ENCODE peak calls at places on chromosomes 13 and 19, in five cellular contexts. U is H1, S is IMR-90, C is neuronal stem cell, X is H9. R is an unnamed sample.

GRCh38 chr13:32246468-32246867 is 68.7 kb downstream of the ZAR1L start:
- DNase-seq in U (peak; percentile 80), S (peak; percentile 76), C (peak; percentile 60), X (peak; percentile 84), R (peak; percentile 78)

GRCh38 chr19:56725829-56726424 is 54.4 kb upstream of the ZNF835 start:
- DNase-seq in U (no peak), S (no peak), C (no peak), X (no peak), R (no peak)

GRCh38 chr19:1250374-1251232 is 2.2 kb downstream of the MIDN start:
- DNase-seq in U (no peak), S (peak; percentile 60), C (peak; percentile 93), X (no peak), R (peak; percentile 76)

GRCh38 chr19:1796395-1797142 is 15.5 kb downstream of the ATP8B3 start:
- DNase-seq in U (no peak), S (no peak), C (no peak), X (no peak), R (no peak)

GRCh38 chr19:3670258-3670795 is 29.9 kb downstream of the PIP5K1C start:
- DNase-seq in U (no peak), S (peak; percentile 84), C (no peak), X (no peak), R (peak; percentile 91)

GRCh38 chr19:54478677-54479266 is 5.7 kb upstream of the CDC42EP5 start:
- DNase-seq in U (peak; percentile 66), S (peak; percentile 49), C (peak; percentile 83), X (peak; percentile 80), R (peak; percentile 73)

GRCh38 chr13:33927315-33927714 is 109.4 kb downstream of the RFC3 start:
- DNase-seq in U (no peak), S (peak; percentile 64), C (no peak), X (no peak), R (peak; percentile 78)

GRCh38 chr19:53102186-53102585 is 1.0 kb downstream of the ZNF160 start:
- DNase-seq in U (no peak), S (no peak), C (peak; percentile 5), X (no peak), R (no peak)

GRCh38 chr19:45778010-45778671 is 4.1 kb downstream of the DMPK start:
- DNase-seq in U (no peak), S (no peak), C (no peak), X (no peak), R (no peak)

GRCh38 chr19:30783936-30784335 is 411.8 kb downstream of the ZNF536 start:
- DNase-seq in U (no peak), S (no peak), C (no peak), X (no peak), R (no peak)

GRCh38 chr13:99981115-99982020 is at the start of gene ZIC2:
- DNase-seq in U (peak; percentile 83), S (no peak), C (peak; percentile 93), X (peak; percentile 85), R (no peak)

GRCh38 chr19:3012522-3013260 is 16.4 kb downstream of the TLE2 start:
- DNase-seq in U (peak; percentile 69), S (no peak), C (no peak), X (no peak), R (no peak)

GRCh38 chr19:896434-896833 is 3.1 kb downstream of the RNU6-9 start:
- DNase-seq in U (no peak), S (no peak), C (no peak), X (no peak), R (no peak)

GRCh38 chr13:43816401-43816889 is 29.7 kb upstream of the ENOX1 start:
- DNase-seq in U (no peak), S (no peak), C (no peak), X (no peak), R (peak; percentile 16)

GRCh38 chr13:44004881-44005280 is 125.2 kb downstream of the LACC1 start:
- DNase-seq in U (no peak), S (peak; percentile 80), C (no peak), X (no peak), R (peak; percentile 85)

GRCh38 chr13:95603887-95604533 is 40.5 kb downstream of the DZIP1 start:
- DNase-seq in U (no peak), S (no peak), C (no peak), X (no peak), R (no peak)

GRCh38 chr19:55552620-55553019 is 7.3 kb upstream of the SBK3 start:
- DNase-seq in U (no peak), S (peak; percentile 89), C (no peak), X (no peak), R (peak; percentile 72)

GRCh38 chr13:76527041-76527440 is 359.2 kb downstream of the KCTD12 start:
- DNase-seq in U (no peak), S (peak; percentile 0), C (no peak), X (no peak), R (no peak)

GRCh38 chr13:76523740-76524382 is 362.3 kb downstream of the KCTD12 start:
- DNase-seq in U (no peak), S (no peak), C (no peak), X (no peak), R (no peak)

GRCh38 chr13:76519685-76520084 is 366.5 kb downstream of the KCTD12 start:
- DNase-seq in U (no peak), S (no peak), C (no peak), X (no peak), R (no peak)

DNA sequence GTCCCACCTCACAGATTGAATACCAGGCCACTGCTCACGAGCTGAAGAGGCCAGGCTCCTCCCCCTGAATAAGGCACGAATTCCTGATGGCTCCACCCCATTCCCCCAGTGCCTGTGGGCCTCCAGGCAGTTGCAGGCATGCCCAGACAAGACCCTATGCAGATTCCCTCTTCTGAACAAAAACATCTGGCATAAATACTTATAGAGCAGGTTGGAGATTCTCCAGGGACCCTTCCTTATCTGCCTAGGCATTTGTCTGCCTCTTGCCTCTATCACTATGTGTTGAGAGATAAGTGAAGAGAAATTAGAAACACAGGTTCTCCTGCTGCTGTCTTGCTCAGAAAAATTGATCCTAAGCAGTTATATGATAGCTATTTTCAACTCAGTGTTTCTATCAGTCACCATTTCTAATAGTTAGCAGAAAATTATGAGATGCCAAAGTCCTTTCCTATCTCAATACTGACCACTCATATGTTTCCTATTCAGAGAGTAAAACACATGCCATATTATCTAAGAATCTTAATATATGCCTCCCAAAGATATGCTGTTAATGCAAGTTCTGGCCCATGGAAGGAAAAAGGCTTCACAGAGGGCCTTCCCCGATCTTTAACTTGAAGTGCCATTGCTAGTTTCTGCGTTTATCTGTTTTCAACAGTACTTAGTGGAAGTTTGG is 364.0 kb downstream of the KCTD12 start:
- DNase-seq in U (no peak), S (peak; percentile 37), C (no peak), X (peak; percentile 83), R (peak; percentile 20)
- H4K91ac ChIP-seq in U (no peak overlapping the region), S (peak overlapping the region; percentile 38), C (no peak overlapping the region), X (no peak overlapping the region), R (no peak overlapping the region)

GRCh38 chr13:21061077-21061945 is at the start of gene LATS2:
- DNase-seq in U (peak; percentile 96), S (peak; percentile 94), C (peak; percentile 94), X (peak; percentile 96), R (peak; percentile 94)
- H2BK15ac ChIP-seq in U (peak within 1 kb of the TSS; percentile 31), S (peak within 1 kb of the TSS; percentile 98), C (peak within 1 kb of the TSS; percentile 81), X (no peak within 1 kb of the TSS), R (peak within 1 kb of the TSS; percentile 96)

GRCh38 chr19:19486343-19487076 is 28.8 kb downstream of the TSSK6 start:
- DNase-seq in U (no peak), S (no peak), C (no peak), X (no peak), R (no peak)
- H4K91ac ChIP-seq in U (no peak overlapping the region), S (no peak overlapping the region), C (no peak overlapping the region), X (no peak overlapping the region), R (peak overlapping the region; percentile 65)

GRCh38 chr13:28755546-28755870 is 36.7 kb upstream of the SLC46A3 start:
- DNase-seq in U (no peak), S (no peak), C (no peak), X (no peak), R (no peak)
- H2BK15ac ChIP-seq in U (no peak overlapping the region), S (no peak overlapping the region), C (no peak overlapping the region), X (no peak overlapping the region), R (no peak overlapping the region)

R was measured in mesenchymal stem cell.